ENCODE peak calls at places on chromosomes 4 and X, in seven cellular contexts. One of them, this sample, is unnamed.

GRCh38 chrX:67781132-67781531 is 237.3 kb downstream of the AR start:
- DNase-seq in H1: no peak
- DNase-seq in GM12892: no peak
- DNase-seq in K562: no peak
- DNase-seq in GM12878: no peak
- DNase-seq in SK-N-SH: no peak
- DNase-seq in HepG2: no peak
- DNase-seq in this sample: no peak

GRCh38 chr4:159219862-159220261 is 117.0 kb downstream of the RAPGEF2 start:
- DNase-seq in H1: no peak
- DNase-seq in GM12892: no peak
- DNase-seq in K562: no peak
- DNase-seq in GM12878: no peak
- DNase-seq in SK-N-SH: no peak
- DNase-seq in HepG2: no peak
- DNase-seq in this sample: no peak

GRCh38 chrX:136028383-136028984 is 43.2 kb downstream of the SLC9A6 start:
- DNase-seq in H1: no peak
- DNase-seq in GM12892: no peak
- DNase-seq in K562: peak
- DNase-seq in GM12878: no peak
- DNase-seq in SK-N-SH: peak
- DNase-seq in HepG2: peak
- DNase-seq in this sample: no peak

GRCh38 chrX:148929686-148930085 is 429.3 kb downstream of the AFF2 start:
- DNase-seq in H1: no peak
- DNase-seq in GM12892: no peak
- DNase-seq in K562: no peak
- DNase-seq in GM12878: no peak
- DNase-seq in SK-N-SH: no peak
- DNase-seq in HepG2: no peak
- DNase-seq in this sample: no peak

GRCh38 chrX:1212532-1212931 is at the start of gene CRLF2:
- DNase-seq in H1: no peak
- DNase-seq in GM12892: no peak
- DNase-seq in K562: no peak
- DNase-seq in GM12878: peak
- DNase-seq in SK-N-SH: no peak
- DNase-seq in HepG2: no peak
- DNase-seq in this sample: peak

GRCh38 chr4:123397276-123398150 is 918 bp downstream of the SPRY1 start:
- DNase-seq in H1: no peak
- DNase-seq in GM12892: no peak
- DNase-seq in K562: peak
- DNase-seq in GM12878: no peak
- DNase-seq in SK-N-SH: peak
- DNase-seq in HepG2: peak
- DNase-seq in this sample: no peak

GRCh38 chr4:83889802-83890201 is 353.9 kb downstream of the GPAT3 start:
- DNase-seq in H1: no peak
- DNase-seq in GM12892: no peak
- DNase-seq in K562: no peak
- DNase-seq in GM12878: no peak
- DNase-seq in SK-N-SH: no peak
- DNase-seq in HepG2: no peak
- DNase-seq in this sample: no peak

GRCh38 chr4:123866796-123867195 is 470.2 kb downstream of the SPRY1 start:
- DNase-seq in H1: no peak
- DNase-seq in GM12892: no peak
- DNase-seq in K562: no peak
- DNase-seq in GM12878: no peak
- DNase-seq in SK-N-SH: no peak
- DNase-seq in HepG2: peak
- DNase-seq in this sample: no peak

GRCh38 chr4:38615847-38616246 is 48.2 kb upstream of the KLF3 start:
- DNase-seq in H1: no peak
- DNase-seq in GM12892: no peak
- DNase-seq in K562: peak
- DNase-seq in GM12878: no peak
- DNase-seq in SK-N-SH: no peak
- DNase-seq in HepG2: no peak
- DNase-seq in this sample: no peak

GRCh38 chr4:71604785-71605184 is 179.1 kb downstream of the GC start:
- DNase-seq in H1: no peak
- DNase-seq in GM12892: no peak
- DNase-seq in K562: no peak
- DNase-seq in GM12878: peak
- DNase-seq in SK-N-SH: no peak
- DNase-seq in HepG2: no peak
- DNase-seq in this sample: no peak

GRCh38 chr4:141636077-141636770 is at the start of gene IL15:
- DNase-seq in H1: peak
- DNase-seq in GM12892: peak
- DNase-seq in K562: peak
- DNase-seq in GM12878: no peak
- DNase-seq in SK-N-SH: peak
- DNase-seq in HepG2: peak
- DNase-seq in this sample: peak

GRCh38 chr4:35934370-35934981 is 309.8 kb downstream of the ARAP2 start:
- DNase-seq in H1: no peak
- DNase-seq in GM12892: no peak
- DNase-seq in K562: peak
- DNase-seq in GM12878: peak
- DNase-seq in SK-N-SH: peak
- DNase-seq in HepG2: peak
- DNase-seq in this sample: no peak

GRCh38 chr4:159240690-159241089 is 137.8 kb downstream of the RAPGEF2 start:
- DNase-seq in H1: no peak
- DNase-seq in GM12892: no peak
- DNase-seq in K562: no peak
- DNase-seq in GM12878: no peak
- DNase-seq in SK-N-SH: no peak
- DNase-seq in HepG2: no peak
- DNase-seq in this sample: no peak

GRCh38 chr4:64670647-64671046 is 261.4 kb upstream of the TECRL start:
- DNase-seq in H1: no peak
- DNase-seq in GM12892: no peak
- DNase-seq in K562: no peak
- DNase-seq in GM12878: no peak
- DNase-seq in SK-N-SH: no peak
- DNase-seq in HepG2: no peak
- DNase-seq in this sample: no peak

GRCh38 chr4:38050560-38051350 is 90.6 kb downstream of the PTTG2 start:
- DNase-seq in H1: no peak
- DNase-seq in GM12892: no peak
- DNase-seq in K562: no peak
- DNase-seq in GM12878: no peak
- DNase-seq in SK-N-SH: no peak
- DNase-seq in HepG2: no peak
- DNase-seq in this sample: no peak

GRCh38 chrX:66163849-66164401 is at the start of gene HEPH:
- DNase-seq in H1: peak
- DNase-seq in GM12892: no peak
- DNase-seq in K562: peak
- DNase-seq in GM12878: peak
- DNase-seq in SK-N-SH: no peak
- DNase-seq in HepG2: no peak
- DNase-seq in this sample: no peak

GRCh38 chrX:85922821-85923220 is 124.5 kb downstream of the CHM start:
- DNase-seq in H1: no peak
- DNase-seq in GM12892: no peak
- DNase-seq in K562: no peak
- DNase-seq in GM12878: no peak
- DNase-seq in SK-N-SH: no peak
- DNase-seq in HepG2: no peak
- DNase-seq in this sample: no peak

GRCh38 chr4:156169011-156169410 is 215.3 kb upstream of the CTSO start:
- DNase-seq in H1: peak
- DNase-seq in GM12892: no peak
- DNase-seq in K562: no peak
- DNase-seq in GM12878: no peak
- DNase-seq in SK-N-SH: no peak
- DNase-seq in HepG2: peak
- DNase-seq in this sample: no peak

GRCh38 chrX:107014927-107015326 is 14.9 kb upstream of the MORC4 start:
- DNase-seq in H1: no peak
- DNase-seq in GM12892: no peak
- DNase-seq in K562: no peak
- DNase-seq in GM12878: no peak
- DNase-seq in SK-N-SH: no peak
- DNase-seq in HepG2: no peak
- DNase-seq in this sample: no peak

GRCh38 chr4:8861576-8862279 is 9.9 kb downstream of the HMX1 start:
- DNase-seq in H1: no peak
- DNase-seq in GM12892: no peak
- DNase-seq in K562: no peak
- DNase-seq in GM12878: no peak
- DNase-seq in SK-N-SH: no peak
- DNase-seq in HepG2: no peak
- DNase-seq in this sample: no peak

GRCh38 chr4:7876096-7876993 is 63.3 kb downstream of the AFAP1 start:
- DNase-seq in H1: no peak
- DNase-seq in GM12892: no peak
- DNase-seq in K562: peak
- DNase-seq in GM12878: no peak
- DNase-seq in SK-N-SH: peak
- DNase-seq in HepG2: peak
- DNase-seq in this sample: no peak

GRCh38 chr4:125283702-125284279 is 31.0 kb upstream of the FAT4 start:
- DNase-seq in H1: no peak
- DNase-seq in GM12892: no peak
- DNase-seq in K562: peak
- DNase-seq in GM12878: no peak
- DNase-seq in SK-N-SH: peak
- DNase-seq in HepG2: peak
- DNase-seq in this sample: no peak

GRCh38 chrX:20409991-20410390 is 143.3 kb upstream of the RPS6KA3 start:
- DNase-seq in H1: no peak
- DNase-seq in GM12892: no peak
- DNase-seq in K562: no peak
- DNase-seq in GM12878: no peak
- DNase-seq in SK-N-SH: no peak
- DNase-seq in HepG2: peak
- DNase-seq in this sample: no peak

GRCh38 chrX:20414781-20415445 is 148.2 kb upstream of the RPS6KA3 start:
- DNase-seq in H1: no peak
- DNase-seq in GM12892: no peak
- DNase-seq in K562: no peak
- DNase-seq in GM12878: no peak
- DNase-seq in SK-N-SH: no peak
- DNase-seq in HepG2: no peak
- DNase-seq in this sample: no peak

GRCh38 chrX:20410540-20410939 is 143.8 kb upstream of the RPS6KA3 start:
- DNase-seq in H1: no peak
- DNase-seq in GM12892: no peak
- DNase-seq in K562: no peak
- DNase-seq in GM12878: no peak
- DNase-seq in SK-N-SH: no peak
- DNase-seq in HepG2: peak
- DNase-seq in this sample: no peak

GRCh38 chrX:20414066-20414465 is 147.4 kb upstream of the RPS6KA3 start:
- DNase-seq in H1: no peak
- DNase-seq in GM12892: no peak
- DNase-seq in K562: no peak
- DNase-seq in GM12878: no peak
- DNase-seq in SK-N-SH: no peak
- DNase-seq in HepG2: no peak
- DNase-seq in this sample: no peak

GRCh38 chrX:20412871-20413486 is 146.3 kb upstream of the RPS6KA3 start:
- DNase-seq in H1: no peak
- DNase-seq in GM12892: no peak
- DNase-seq in K562: no peak
- DNase-seq in GM12878: no peak
- DNase-seq in SK-N-SH: no peak
- DNase-seq in HepG2: no peak
- DNase-seq in this sample: no peak
- TF ChIP-seq TAF1 in H1: no peak
- TF ChIP-seq TAF1 in GM12892: no peak
- TF ChIP-seq TAF1 in K562: no peak
- TF ChIP-seq TAF1 in GM12878: no peak
- TF ChIP-seq TAF1 in SK-N-SH: no peak
- TF ChIP-seq TAF1 in HepG2: no peak
- TF ChIP-seq TAF1 in this sample: no peak

GRCh38 chr4:126592088-126592487 is 1040.7 kb upstream of the INTU start:
- DNase-seq in H1: no peak
- DNase-seq in GM12892: no peak
- DNase-seq in K562: no peak
- DNase-seq in GM12878: no peak
- DNase-seq in SK-N-SH: no peak
- DNase-seq in HepG2: no peak
- DNase-seq in this sample: no peak
- TF ChIP-seq TAF1 in H1: no peak
- TF ChIP-seq TAF1 in GM12892: no peak
- TF ChIP-seq TAF1 in K562: no peak
- TF ChIP-seq TAF1 in GM12878: no peak
- TF ChIP-seq TAF1 in SK-N-SH: no peak
- TF ChIP-seq TAF1 in HepG2: no peak
- TF ChIP-seq TAF1 in this sample: no peak

GRCh38 chr4:27194599-27194998 is 334.0 kb downstream of the STIM2 start:
- DNase-seq in H1: no peak
- DNase-seq in GM12892: no peak
- DNase-seq in K562: no peak
- DNase-seq in GM12878: no peak
- DNase-seq in SK-N-SH: no peak
- DNase-seq in HepG2: no peak
- DNase-seq in this sample: no peak

GRCh38 chr4:27187786-27188185 is 327.1 kb downstream of the STIM2 start:
- DNase-seq in H1: no peak
- DNase-seq in GM12892: no peak
- DNase-seq in K562: no peak
- DNase-seq in GM12878: no peak
- DNase-seq in SK-N-SH: no peak
- DNase-seq in HepG2: no peak
- DNase-seq in this sample: no peak

GRCh38 chr4:27184508-27185155 is 324.0 kb downstream of the STIM2 start:
- DNase-seq in H1: no peak
- DNase-seq in GM12892: no peak
- DNase-seq in K562: no peak
- DNase-seq in GM12878: no peak
- DNase-seq in SK-N-SH: no peak
- DNase-seq in HepG2: no peak
- DNase-seq in this sample: no peak

GRCh38 chr4:27186710-27187109 is 326.1 kb downstream of the STIM2 start:
- DNase-seq in H1: no peak
- DNase-seq in GM12892: no peak
- DNase-seq in K562: no peak
- DNase-seq in GM12878: no peak
- DNase-seq in SK-N-SH: no peak
- DNase-seq in HepG2: no peak
- DNase-seq in this sample: no peak

GRCh38 chr4:27189683-27190082 is 329.0 kb downstream of the STIM2 start:
- DNase-seq in H1: no peak
- DNase-seq in GM12892: no peak
- DNase-seq in K562: no peak
- DNase-seq in GM12878: no peak
- DNase-seq in SK-N-SH: no peak
- DNase-seq in HepG2: no peak
- DNase-seq in this sample: no peak
- TF ChIP-seq TAF1 in H1: no peak
- TF ChIP-seq TAF1 in GM12892: no peak
- TF ChIP-seq TAF1 in K562: no peak
- TF ChIP-seq TAF1 in GM12878: no peak
- TF ChIP-seq TAF1 in SK-N-SH: no peak
- TF ChIP-seq TAF1 in HepG2: no peak
- TF ChIP-seq TAF1 in this sample: no peak

GRCh38 chrX:2385224-2385623 is 115.6 kb downstream of the DHRSX start:
- DNase-seq in H1: no peak
- DNase-seq in GM12892: no peak
- DNase-seq in K562: no peak
- DNase-seq in GM12878: no peak
- DNase-seq in SK-N-SH: no peak
- DNase-seq in HepG2: no peak
- DNase-seq in this sample: no peak
- TF ChIP-seq TAF1 in H1: no peak
- TF ChIP-seq TAF1 in GM12892: no peak
- TF ChIP-seq TAF1 in K562: no peak
- TF ChIP-seq TAF1 in GM12878: no peak
- TF ChIP-seq TAF1 in SK-N-SH: no peak
- TF ChIP-seq TAF1 in HepG2: no peak
- TF ChIP-seq TAF1 in this sample: no peak

This sample was measured in GM12891.